ENCODE peak calls at places on chromosome 16, in eight cellular contexts. Q is myocyte; N is breast epithelium; S is omental fat pad; K is RCC 7860; A is dermis microvascular lymphatic vessel endothelial cell; D is stimulated activated CD8-positive, alpha-beta memory T cell treated with anti-CD3 and anti-CD28 coated beads, Interleukin-15, amount 100 ng/mL, for 24 hours; I is activated CD4-positive, alpha-beta T cell treated with anti-CD3 and anti-CD28 coated beads for 24 hours. P is an unnamed sample.

GRCh38 chr16:14301150-14302030 is 230.3 kb downstream of the MRTFB start:
- DNase-seq in Q (peak; percentile 49), N (no peak), S (no peak), K (no peak), A (no peak), D (no peak), I (no peak), P (peak; percentile 61)

GRCh38 chr16:79600636-79601091 is at the start of gene MAF:
- DNase-seq in Q (peak; percentile 95), N (peak; percentile 82), S (peak; percentile 90), K (peak; percentile 84), A (peak; percentile 96), D (peak; percentile 51), I (peak; percentile 71), P (peak; percentile 78)

GRCh38 chr16:30948956-30949654 is at the start of gene ORAI3:
- DNase-seq in Q (peak; percentile 73), N (peak; percentile 76), S (no peak), K (peak; percentile 36), A (peak; percentile 65), D (no peak), I (no peak), P (peak; percentile 70)

GRCh38 chr16:73058221-73058615 is 10.3 kb upstream of the ZFHX3 start:
- DNase-seq in Q (peak; percentile 57), N (no peak), S (no peak), K (peak; percentile 33), A (peak; percentile 55), D (no peak), I (no peak), P (peak; percentile 27)

GRCh38 chr16:69935278-69935711 is 15.8 kb upstream of the CLEC18A start:
- DNase-seq in Q (peak; percentile 46), N (no peak), S (no peak), K (no peak), A (no peak), D (no peak), I (no peak), P (no peak)

GRCh38 chr16:2531371-2531695 is at the start of gene CEMP1:
- DNase-seq in Q (no peak), N (no peak), S (no peak), K (no peak), A (no peak), D (no peak), I (no peak), P (no peak)

GRCh38 chr16:80947708-80948615 is 58.7 kb downstream of the CMC2 start:
- DNase-seq in Q (no peak), N (no peak), S (no peak), K (no peak), A (peak; percentile 75), D (no peak), I (no peak), P (no peak)

GRCh38 chr16:79449906-79450305 is 150.6 kb downstream of the MAF start:
- DNase-seq in Q (no peak), N (no peak), S (no peak), K (no peak), A (no peak), D (no peak), I (no peak), P (no peak)

GRCh38 chr16:12406158-12406557 is 397.5 kb downstream of the CPPED1 start:
- DNase-seq in Q (no peak), N (no peak), S (no peak), K (no peak), A (peak; percentile 93), D (no peak), I (no peak), P (no peak)

GRCh38 chr16:17374668-17375255 is 96.0 kb downstream of the XYLT1 start:
- DNase-seq in Q (no peak), N (no peak), S (no peak), K (no peak), A (no peak), D (no peak), I (peak; percentile 24), P (no peak)

GRCh38 chr16:782766-783403 is 5.3 kb downstream of the RPUSD1 start:
- DNase-seq in Q (no peak), N (no peak), S (no peak), K (no peak), A (no peak), D (no peak), I (no peak), P (no peak)

GRCh38 chr16:54075446-54075845 is 211.1 kb downstream of the IRX3 start:
- DNase-seq in Q (peak; percentile 15), N (no peak), S (no peak), K (no peak), A (no peak), D (no peak), I (no peak), P (no peak)

GRCh38 chr16:85697441-85697840 is 8.7 kb upstream of the GINS2 start:
- DNase-seq in Q (no peak), N (no peak), S (no peak), K (no peak), A (no peak), D (no peak), I (no peak), P (peak; percentile 74)

GRCh38 chr16:88681709-88682451 is 4.4 kb downstream of the SNAI3 start:
- DNase-seq in Q (no peak), N (no peak), S (no peak), K (no peak), A (no peak), D (no peak), I (no peak), P (no peak)

GRCh38 chr16:50099957-50100648 is 34.3 kb downstream of the HEATR3 start:
- DNase-seq in Q (no peak), N (no peak), S (no peak), K (no peak), A (no peak), D (no peak), I (no peak), P (no peak)

GRCh38 chr16:10889880-10890279 is 12.9 kb downstream of the CIITA start:
- DNase-seq in Q (no peak), N (no peak), S (no peak), K (no peak), A (no peak), D (no peak), I (no peak), P (no peak)

GRCh38 chr16:5412721-5413120 is 315.1 kb upstream of the EEF2KMT start:
- DNase-seq in Q (no peak), N (no peak), S (peak; percentile 25), K (no peak), A (no peak), D (no peak), I (no peak), P (no peak)

GRCh38 chr16:1553976-1554825 is 20.7 kb downstream of the TMEM204 start:
- DNase-seq in Q (no peak), N (no peak), S (no peak), K (no peak), A (no peak), D (no peak), I (no peak), P (no peak)

GRCh38 chr16:57352636-57353047 is 5.9 kb upstream of the CCL22 start:
- DNase-seq in Q (no peak), N (no peak), S (no peak), K (no peak), A (no peak), D (no peak), I (no peak), P (no peak)

GRCh38 chr16:89131783-89132182 is 38.1 kb downstream of the ACSF3 start:
- DNase-seq in Q (no peak), N (no peak), S (no peak), K (no peak), A (no peak), D (no peak), I (no peak), P (no peak)

GRCh38 chr16:24696699-24697098 is 32.8 kb upstream of the TNRC6A start:
- DNase-seq in Q (no peak), N (no peak), S (no peak), K (no peak), A (no peak), D (no peak), I (no peak), P (no peak)

GRCh38 chr16:21563676-21564075 is 35.7 kb upstream of the METTL9 start:
- DNase-seq in Q (no peak), N (peak; percentile 35), S (no peak), K (no peak), A (no peak), D (no peak), I (no peak), P (no peak)

GRCh38 chr16:8590161-8590688 is at the start of gene TMEM114:
- DNase-seq in Q (no peak), N (no peak), S (no peak), K (no peak), A (no peak), D (no peak), I (no peak), P (no peak)

GRCh38 chr16:20102021-20102420 is 28.3 kb upstream of the GPR139 start:
- DNase-seq in Q (no peak), N (no peak), S (no peak), K (no peak), A (no peak), D (no peak), I (no peak), P (no peak)

GRCh38 chr16:11014159-11014558 is 69.8 kb downstream of the CLEC16A start:
- DNase-seq in Q (no peak), N (no peak), S (no peak), K (no peak), A (no peak), D (no peak), I (no peak), P (no peak)

GRCh38 chr16:87002717-87003413 is 314.3 kb downstream of the C16orf95 start:
- DNase-seq in Q (peak; percentile 96), N (no peak), S (no peak), K (no peak), A (no peak), D (no peak), I (no peak), P (peak; percentile 53)